ENCODE peak calls at places on chromosomes 6 and 20, in eight cellular contexts. U is endodermal cell, Q is endothelial cell, W is lower leg skin, M is tibial nerve, C is A549, T is neural crest cell, S is GM12865. K is an unnamed sample.

GRCh38 chr6:155126727-155127439 is 131.8 kb downstream of the TIAM2 start:
- DNase-seq in U (peak; percentile 79), Q (no peak), W (no peak), M (peak; percentile 20), C (peak; percentile 77), T (no peak), S (peak; percentile 20), K (peak; percentile 36)

GRCh38 chr20:24584538-24585356 is 115.3 kb downstream of the SYNDIG1 start:
- DNase-seq in U (no peak), Q (no peak), W (peak; percentile 79), M (no peak), C (no peak), T (no peak), S (no peak), K (no peak)

GRCh38 chr6:170046786-170047626 is 243.9 kb downstream of the DLL1 start:
- DNase-seq in U (no peak), Q (no peak), W (peak; percentile 80), M (no peak), C (no peak), T (no peak), S (no peak), K (no peak)

GRCh38 chr20:39458452-39458851 is 496.3 kb downstream of the DHX35 start:
- DNase-seq in U (no peak), Q (no peak), W (no peak), M (no peak), C (no peak), T (no peak), S (no peak), K (no peak)

GRCh38 chr6:49553353-49553752 is 2.9 kb downstream of the C6orf141 start:
- DNase-seq in U (no peak), Q (no peak), W (no peak), M (no peak), C (no peak), T (no peak), S (no peak), K (no peak)

GRCh38 chr6:122678841-122679240 is 68.6 kb downstream of the PKIB start:
- DNase-seq in U (no peak), Q (no peak), W (no peak), M (no peak), C (no peak), T (no peak), S (no peak), K (no peak)

GRCh38 chr6:54718541-54719023 is 128.0 kb upstream of the FAM83B start:
- DNase-seq in U (no peak), Q (no peak), W (no peak), M (no peak), C (no peak), T (no peak), S (no peak), K (no peak)

GRCh38 chr20:24339179-24339578 is 130.2 kb upstream of the SYNDIG1 start:
- DNase-seq in U (no peak), Q (no peak), W (no peak), M (no peak), C (no peak), T (no peak), S (no peak), K (no peak)

GRCh38 chr20:63950701-63951397 is 5.4 kb downstream of the UCKL1 start:
- DNase-seq in U (no peak), Q (no peak), W (no peak), M (no peak), C (no peak), T (no peak), S (no peak), K (no peak)

GRCh38 chr20:2470051-2470431 is 548 bp downstream of the SNRPB start:
- DNase-seq in U (no peak), Q (peak; percentile 47), W (peak; percentile 87), M (no peak), C (peak; percentile 87), T (peak; percentile 36), S (peak; percentile 81), K (peak; percentile 73)

GRCh38 chr6:1678201-1678600 is 68.5 kb downstream of the FOXC1 start:
- DNase-seq in U (peak; percentile 62), Q (no peak), W (peak; percentile 77), M (no peak), C (no peak), T (no peak), S (no peak), K (no peak)

GRCh38 chr6:125952764-125953501 is 3.6 kb upstream of the HINT3 start:
- DNase-seq in U (peak; percentile 91), Q (no peak), W (no peak), M (no peak), C (no peak), T (no peak), S (peak; percentile 65), K (peak; percentile 23)
- TF ChIP-seq CTCF in U (peak; percentile 56), Q (no peak), W (no peak), M (no peak), C (peak; percentile 43), T (no peak), S (peak; percentile 52), K (peak; percentile 68)

DNA sequence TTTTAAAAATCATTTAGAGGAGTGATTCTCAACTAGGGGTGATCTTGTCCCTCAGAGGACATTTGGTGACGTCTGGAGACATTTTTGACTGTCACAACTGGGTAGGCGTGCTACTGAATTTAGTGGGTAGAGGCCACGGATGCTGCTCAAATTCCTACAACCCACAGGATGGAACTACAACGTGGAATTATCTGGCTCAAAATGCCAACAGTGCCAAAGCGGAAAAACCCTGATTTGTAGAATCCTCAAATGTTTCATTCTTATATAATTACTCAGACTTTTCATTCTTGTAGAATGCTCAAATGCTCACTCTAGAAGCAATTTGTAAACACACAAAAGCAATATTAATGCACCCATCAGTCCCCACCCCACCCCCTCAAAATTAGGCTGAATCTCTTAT is 229.8 kb downstream of the ZMYND8 start:
- DNase-seq in U (no peak), Q (no peak), W (no peak), M (no peak), C (no peak), T (no peak), S (no peak), K (no peak)
- TF ChIP-seq CTCF in U (no peak), Q (no peak), W (no peak), M (no peak), C (no peak), T (no peak), S (no peak), K (no peak)

DNA sequence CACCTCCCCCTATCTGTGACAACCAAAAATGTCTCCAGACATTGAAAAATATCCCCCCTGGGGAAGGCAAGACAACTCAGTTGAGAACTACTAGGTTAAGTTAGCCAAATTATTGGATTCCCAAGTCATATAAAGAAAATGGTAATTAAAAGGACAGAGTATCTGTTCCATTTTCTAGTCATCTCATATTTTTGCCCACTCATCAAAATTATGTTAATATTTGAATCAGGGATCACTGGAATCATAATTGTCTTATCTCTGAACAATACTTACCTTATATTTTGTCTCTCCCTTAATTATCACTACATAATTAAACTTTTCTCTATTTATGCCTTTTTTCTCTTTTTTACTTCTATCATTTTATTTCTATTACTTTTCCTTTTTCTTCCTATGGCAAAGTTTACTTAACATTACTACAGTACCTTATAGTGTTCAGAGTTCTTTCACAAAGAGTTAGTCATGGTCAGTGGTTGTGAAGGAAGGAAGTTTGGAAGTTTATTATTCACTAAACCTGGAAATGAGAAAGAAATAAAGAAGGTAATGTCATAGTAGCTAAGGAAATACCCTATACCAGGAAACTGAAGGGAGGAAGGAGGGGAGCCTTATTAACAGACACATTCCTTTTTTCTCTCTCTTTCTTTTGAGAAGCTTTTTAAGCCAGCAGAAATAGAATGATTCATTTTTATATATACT is 333.0 kb downstream of the COL12A1 start:
- DNase-seq in U (no peak), Q (no peak), W (no peak), M (no peak), C (no peak), T (no peak), S (no peak), K (no peak)
- TF ChIP-seq CTCF in U (no peak), Q (no peak), W (no peak), M (no peak), C (no peak), T (no peak), S (no peak), K (no peak)

GRCh38 chr6:153312633-153313032 is 181.6 kb upstream of the RGS17 start:
- DNase-seq in U (peak; percentile 79), Q (peak; percentile 45), W (no peak), M (no peak), C (peak; percentile 14), T (peak; percentile 9), S (peak; percentile 49), K (peak; percentile 14)
- TF ChIP-seq CTCF in U (peak; percentile 83), Q (peak; percentile 28), W (no peak), M (no peak), C (peak; percentile 70), T (peak; percentile 63), S (peak; percentile 60), K (peak; percentile 63)

GRCh38 chr6:153070756-153071155 is 60.3 kb downstream of the RGS17 start:
- DNase-seq in U (no peak), Q (no peak), W (no peak), M (no peak), C (no peak), T (no peak), S (no peak), K (no peak)
- TF ChIP-seq CTCF in U (no peak), Q (no peak), W (no peak), M (no peak), C (no peak), T (no peak), S (no peak), K (no peak)